ENCODE peak calls at places on chromosome 10, in five cellular contexts. One of them, this sample, is unnamed.

GRCh38 chr10:111093741-111094380 is 17.0 kb downstream of the ADRA2A start:
- DNase-seq in stimulated activated CD4-positive, alpha-beta T cell treated with anti-CD3 and anti-CD28 coated beads, TNF-alpha, amount 100 ng/mL, for 48 hours: no peak
- DNase-seq in Caki2: no peak
- DNase-seq in omental fat pad: no peak
- DNase-seq in naive B cell: no peak
- DNase-seq in this sample: no peak

GRCh38 chr10:87961314-87961713 is 97.9 kb downstream of the PTEN start:
- DNase-seq in stimulated activated CD4-positive, alpha-beta T cell treated with anti-CD3 and anti-CD28 coated beads, TNF-alpha, amount 100 ng/mL, for 48 hours: no peak
- DNase-seq in Caki2: peak; percentile 42
- DNase-seq in omental fat pad: no peak
- DNase-seq in naive B cell: no peak
- DNase-seq in this sample: no peak

GRCh38 chr10:30353851-30354250 is 4.8 kb upstream of the MTPAP start:
- DNase-seq in stimulated activated CD4-positive, alpha-beta T cell treated with anti-CD3 and anti-CD28 coated beads, TNF-alpha, amount 100 ng/mL, for 48 hours: no peak
- DNase-seq in Caki2: no peak
- DNase-seq in omental fat pad: no peak
- DNase-seq in naive B cell: no peak
- DNase-seq in this sample: no peak

GRCh38 chr10:35409094-35409582 is 72.8 kb downstream of the CCNY start:
- DNase-seq in stimulated activated CD4-positive, alpha-beta T cell treated with anti-CD3 and anti-CD28 coated beads, TNF-alpha, amount 100 ng/mL, for 48 hours: no peak
- DNase-seq in Caki2: peak; percentile 37
- DNase-seq in omental fat pad: no peak
- DNase-seq in naive B cell: no peak
- DNase-seq in this sample: peak; percentile 71

GRCh38 chr10:103231047-103231551 is 14.6 kb upstream of the RPEL1 start:
- DNase-seq in stimulated activated CD4-positive, alpha-beta T cell treated with anti-CD3 and anti-CD28 coated beads, TNF-alpha, amount 100 ng/mL, for 48 hours: no peak
- DNase-seq in Caki2: peak; percentile 87
- DNase-seq in omental fat pad: no peak
- DNase-seq in naive B cell: no peak
- DNase-seq in this sample: peak; percentile 32

GRCh38 chr10:4174197-4174596 is 389.2 kb upstream of the KLF6 start:
- DNase-seq in stimulated activated CD4-positive, alpha-beta T cell treated with anti-CD3 and anti-CD28 coated beads, TNF-alpha, amount 100 ng/mL, for 48 hours: no peak
- DNase-seq in Caki2: peak; percentile 22
- DNase-seq in omental fat pad: no peak
- DNase-seq in naive B cell: no peak
- DNase-seq in this sample: no peak

GRCh38 chr10:132713421-132714095 is 72.4 kb downstream of the NKX6-2 start:
- DNase-seq in stimulated activated CD4-positive, alpha-beta T cell treated with anti-CD3 and anti-CD28 coated beads, TNF-alpha, amount 100 ng/mL, for 48 hours: no peak
- DNase-seq in Caki2: no peak
- DNase-seq in omental fat pad: no peak
- DNase-seq in naive B cell: no peak
- DNase-seq in this sample: no peak

GRCh38 chr10:79112898-79113431 is 44.2 kb downstream of the ZMIZ1 start:
- DNase-seq in stimulated activated CD4-positive, alpha-beta T cell treated with anti-CD3 and anti-CD28 coated beads, TNF-alpha, amount 100 ng/mL, for 48 hours: no peak
- DNase-seq in Caki2: no peak
- DNase-seq in omental fat pad: no peak
- DNase-seq in naive B cell: no peak
- DNase-seq in this sample: no peak

GRCh38 chr10:104309980-104310978 is 28.0 kb downstream of the ITPRIP start:
- DNase-seq in stimulated activated CD4-positive, alpha-beta T cell treated with anti-CD3 and anti-CD28 coated beads, TNF-alpha, amount 100 ng/mL, for 48 hours: no peak
- DNase-seq in Caki2: peak; percentile 33
- DNase-seq in omental fat pad: peak; percentile 25
- DNase-seq in naive B cell: no peak
- DNase-seq in this sample: peak; percentile 77

GRCh38 chr10:125256026-125256425 is 95.7 kb upstream of the CTBP2 start:
- DNase-seq in stimulated activated CD4-positive, alpha-beta T cell treated with anti-CD3 and anti-CD28 coated beads, TNF-alpha, amount 100 ng/mL, for 48 hours: no peak
- DNase-seq in Caki2: no peak
- DNase-seq in omental fat pad: no peak
- DNase-seq in naive B cell: no peak
- DNase-seq in this sample: no peak

GRCh38 chr10:24885551-24885950 is 66.9 kb downstream of the PRTFDC1 start:
- DNase-seq in stimulated activated CD4-positive, alpha-beta T cell treated with anti-CD3 and anti-CD28 coated beads, TNF-alpha, amount 100 ng/mL, for 48 hours: no peak
- DNase-seq in Caki2: no peak
- DNase-seq in omental fat pad: no peak
- DNase-seq in naive B cell: no peak
- DNase-seq in this sample: no peak

GRCh38 chr10:74208081-74208480 is 57.1 kb downstream of the ADK start:
- DNase-seq in stimulated activated CD4-positive, alpha-beta T cell treated with anti-CD3 and anti-CD28 coated beads, TNF-alpha, amount 100 ng/mL, for 48 hours: no peak
- DNase-seq in Caki2: no peak
- DNase-seq in omental fat pad: no peak
- DNase-seq in naive B cell: no peak
- DNase-seq in this sample: no peak

GRCh38 chr10:96334888-96335526 is 23.8 kb downstream of the OPALIN start:
- DNase-seq in stimulated activated CD4-positive, alpha-beta T cell treated with anti-CD3 and anti-CD28 coated beads, TNF-alpha, amount 100 ng/mL, for 48 hours: no peak
- DNase-seq in Caki2: peak; percentile 30
- DNase-seq in omental fat pad: no peak
- DNase-seq in naive B cell: no peak
- DNase-seq in this sample: no peak

GRCh38 chr10:12186324-12186723 is 9.4 kb downstream of the NUDT5 start:
- DNase-seq in stimulated activated CD4-positive, alpha-beta T cell treated with anti-CD3 and anti-CD28 coated beads, TNF-alpha, amount 100 ng/mL, for 48 hours: no peak
- DNase-seq in Caki2: no peak
- DNase-seq in omental fat pad: no peak
- DNase-seq in naive B cell: no peak
- DNase-seq in this sample: no peak

GRCh38 chr10:70145666-70146488 is 623 bp downstream of the TYSND1 start:
- DNase-seq in stimulated activated CD4-positive, alpha-beta T cell treated with anti-CD3 and anti-CD28 coated beads, TNF-alpha, amount 100 ng/mL, for 48 hours: peak; percentile 49
- DNase-seq in Caki2: peak; percentile 76
- DNase-seq in omental fat pad: no peak
- DNase-seq in naive B cell: peak; percentile 71
- DNase-seq in this sample: no peak

GRCh38 chr10:46291817-46292572 is 5.2 kb downstream of the ANTXRL start:
- DNase-seq in stimulated activated CD4-positive, alpha-beta T cell treated with anti-CD3 and anti-CD28 coated beads, TNF-alpha, amount 100 ng/mL, for 48 hours: no peak
- DNase-seq in Caki2: no peak
- DNase-seq in omental fat pad: no peak
- DNase-seq in naive B cell: no peak
- DNase-seq in this sample: no peak

GRCh38 chr10:133011883-133012282 is 69.5 kb upstream of the CFAP46 start:
- DNase-seq in stimulated activated CD4-positive, alpha-beta T cell treated with anti-CD3 and anti-CD28 coated beads, TNF-alpha, amount 100 ng/mL, for 48 hours: no peak
- DNase-seq in Caki2: peak; percentile 31
- DNase-seq in omental fat pad: no peak
- DNase-seq in naive B cell: no peak
- DNase-seq in this sample: no peak

GRCh38 chr10:7471720-7472367 is 61.0 kb upstream of the SFMBT2 start:
- DNase-seq in stimulated activated CD4-positive, alpha-beta T cell treated with anti-CD3 and anti-CD28 coated beads, TNF-alpha, amount 100 ng/mL, for 48 hours: no peak
- DNase-seq in Caki2: no peak
- DNase-seq in omental fat pad: no peak
- DNase-seq in naive B cell: peak; percentile 90
- DNase-seq in this sample: no peak

GRCh38 chr10:22022257-22023051 is 18.9 kb upstream of the DNAJC1 start:
- DNase-seq in stimulated activated CD4-positive, alpha-beta T cell treated with anti-CD3 and anti-CD28 coated beads, TNF-alpha, amount 100 ng/mL, for 48 hours: peak; percentile 15
- DNase-seq in Caki2: no peak
- DNase-seq in omental fat pad: no peak
- DNase-seq in naive B cell: no peak
- DNase-seq in this sample: no peak

GRCh38 chr10:103102195-103102594 is 90.9 kb downstream of the NT5C2 start:
- DNase-seq in stimulated activated CD4-positive, alpha-beta T cell treated with anti-CD3 and anti-CD28 coated beads, TNF-alpha, amount 100 ng/mL, for 48 hours: no peak
- DNase-seq in Caki2: no peak
- DNase-seq in omental fat pad: no peak
- DNase-seq in naive B cell: no peak
- DNase-seq in this sample: no peak

GRCh38 chr10:97686301-97686961 is 610 bp downstream of the AVPI1 start:
- DNase-seq in stimulated activated CD4-positive, alpha-beta T cell treated with anti-CD3 and anti-CD28 coated beads, TNF-alpha, amount 100 ng/mL, for 48 hours: no peak
- DNase-seq in Caki2: peak; percentile 37
- DNase-seq in omental fat pad: no peak
- DNase-seq in naive B cell: no peak
- DNase-seq in this sample: no peak

GRCh38 chr10:132967540-132967939 is 25.2 kb upstream of the CFAP46 start:
- DNase-seq in stimulated activated CD4-positive, alpha-beta T cell treated with anti-CD3 and anti-CD28 coated beads, TNF-alpha, amount 100 ng/mL, for 48 hours: no peak
- DNase-seq in Caki2: no peak
- DNase-seq in omental fat pad: no peak
- DNase-seq in naive B cell: no peak
- DNase-seq in this sample: no peak

GRCh38 chr10:15589109-15589508 is 130.6 kb downstream of the ITGA8 start:
- DNase-seq in stimulated activated CD4-positive, alpha-beta T cell treated with anti-CD3 and anti-CD28 coated beads, TNF-alpha, amount 100 ng/mL, for 48 hours: no peak
- DNase-seq in Caki2: no peak
- DNase-seq in omental fat pad: no peak
- DNase-seq in naive B cell: no peak
- DNase-seq in this sample: no peak

GRCh38 chr10:129652521-129653201 is 185.6 kb downstream of the MGMT start:
- DNase-seq in stimulated activated CD4-positive, alpha-beta T cell treated with anti-CD3 and anti-CD28 coated beads, TNF-alpha, amount 100 ng/mL, for 48 hours: no peak
- DNase-seq in Caki2: no peak
- DNase-seq in omental fat pad: no peak
- DNase-seq in naive B cell: no peak
- DNase-seq in this sample: no peak

GRCh38 chr10:29881336-29881751 is 178.0 kb downstream of the JCAD start:
- DNase-seq in stimulated activated CD4-positive, alpha-beta T cell treated with anti-CD3 and anti-CD28 coated beads, TNF-alpha, amount 100 ng/mL, for 48 hours: no peak
- DNase-seq in Caki2: no peak
- DNase-seq in omental fat pad: no peak
- DNase-seq in naive B cell: no peak
- DNase-seq in this sample: no peak

GRCh38 chr10:110642204-110642979 is 1.7 kb upstream of the RBM20 start:
- DNase-seq in stimulated activated CD4-positive, alpha-beta T cell treated with anti-CD3 and anti-CD28 coated beads, TNF-alpha, amount 100 ng/mL, for 48 hours: no peak
- DNase-seq in Caki2: no peak
- DNase-seq in omental fat pad: no peak
- DNase-seq in naive B cell: no peak
- DNase-seq in this sample: no peak

GRCh38 chr10:104809288-104810090 is 168.4 kb downstream of the SORCS3 start:
- DNase-seq in stimulated activated CD4-positive, alpha-beta T cell treated with anti-CD3 and anti-CD28 coated beads, TNF-alpha, amount 100 ng/mL, for 48 hours: no peak
- DNase-seq in Caki2: peak; percentile 36
- DNase-seq in omental fat pad: no peak
- DNase-seq in naive B cell: no peak
- DNase-seq in this sample: no peak

GRCh38 chr10:127922206-127922605 is 15.3 kb downstream of the PTPRE start:
- DNase-seq in stimulated activated CD4-positive, alpha-beta T cell treated with anti-CD3 and anti-CD28 coated beads, TNF-alpha, amount 100 ng/mL, for 48 hours: no peak
- DNase-seq in Caki2: no peak
- DNase-seq in omental fat pad: no peak
- DNase-seq in naive B cell: no peak
- DNase-seq in this sample: no peak

GRCh38 chr10:128009768-128010167 is 102.9 kb downstream of the PTPRE start:
- DNase-seq in stimulated activated CD4-positive, alpha-beta T cell treated with anti-CD3 and anti-CD28 coated beads, TNF-alpha, amount 100 ng/mL, for 48 hours: no peak
- DNase-seq in Caki2: no peak
- DNase-seq in omental fat pad: no peak
- DNase-seq in naive B cell: no peak
- DNase-seq in this sample: no peak

GRCh38 chr10:95273393-95274312 is 17.1 kb downstream of the PDLIM1 start:
- DNase-seq in stimulated activated CD4-positive, alpha-beta T cell treated with anti-CD3 and anti-CD28 coated beads, TNF-alpha, amount 100 ng/mL, for 48 hours: no peak
- DNase-seq in Caki2: peak; percentile 61
- DNase-seq in omental fat pad: no peak
- DNase-seq in naive B cell: no peak
- DNase-seq in this sample: no peak

GRCh38 chr10:59011972-59012632 is 164.3 kb upstream of the PHYHIPL start:
- DNase-seq in stimulated activated CD4-positive, alpha-beta T cell treated with anti-CD3 and anti-CD28 coated beads, TNF-alpha, amount 100 ng/mL, for 48 hours: no peak
- DNase-seq in Caki2: no peak
- DNase-seq in omental fat pad: no peak
- DNase-seq in naive B cell: no peak
- DNase-seq in this sample: no peak

This sample was measured in brain pericyte.